ENCODE peak calls at places on chromosomes 13 and 19, in five cellular contexts. M, A, J, D and O are unnamed samples.

GRCh38 chr19:7917292-7918061 is 2.7 kb upstream of the SNAPC2 start:
- DNase-seq in M (peak), A (peak), J (peak), D (peak), O (no peak)

GRCh38 chr13:68027311-68027710 is 797.2 kb upstream of the PCDH9 start:
- DNase-seq in M (no peak), A (no peak), J (no peak), D (no peak), O (no peak)

GRCh38 chr19:34837262-34837661 is 64.2 kb upstream of the ZNF599 start:
- DNase-seq in M (no peak), A (no peak), J (no peak), D (no peak), O (no peak)

GRCh38 chr13:99971576-99972189 is at the start of gene ZIC5:
- DNase-seq in M (no peak), A (no peak), J (peak), D (peak), O (peak)

GRCh38 chr13:113176292-113176691 is 17.8 kb downstream of the PROZ start:
- DNase-seq in M (no peak), A (no peak), J (no peak), D (no peak), O (no peak)

GRCh38 chr13:100131863-100132574 is 43.1 kb downstream of the PCCA start:
- DNase-seq in M (peak), A (peak), J (no peak), D (no peak), O (no peak)

GRCh38 chr19:35531291-35531690 is 2.0 kb upstream of the GAPDHS start:
- DNase-seq in M (no peak), A (no peak), J (no peak), D (no peak), O (no peak)

GRCh38 chr13:109722068-109722467 is 64.3 kb downstream of the IRS2 start:
- DNase-seq in M (no peak), A (no peak), J (no peak), D (no peak), O (no peak)

GRCh38 chr19:18910010-18910409 is 9.2 kb downstream of the COPE start:
- DNase-seq in M (no peak), A (no peak), J (no peak), D (no peak), O (no peak)

GRCh38 chr13:106329941-106330340 is 205.5 kb downstream of the EFNB2 start:
- DNase-seq in M (no peak), A (no peak), J (no peak), D (no peak), O (no peak)

GRCh38 chr19:55308281-55308680 is 16.9 kb downstream of the TMEM150B start:
- DNase-seq in M (no peak), A (no peak), J (no peak), D (no peak), O (no peak)

GRCh38 chr19:2097330-2098327 is 914 bp downstream of the IZUMO4 start:
- DNase-seq in M (no peak), A (no peak), J (no peak), D (peak), O (no peak)

GRCh38 chr19:7739801-7740659 is 7.3 kb downstream of the CD209 start:
- DNase-seq in M (no peak), A (no peak), J (no peak), D (no peak), O (no peak)

GRCh38 chr19:30567535-30568232 is 195.5 kb downstream of the ZNF536 start:
- DNase-seq in M (no peak), A (no peak), J (no peak), D (no peak), O (no peak)

GRCh38 chr19:3632739-3633558 is 6.4 kb upstream of the CACTIN start:
- DNase-seq in M (no peak), A (no peak), J (no peak), D (no peak), O (no peak)

GRCh38 chr13:95630593-95630992 is 13.9 kb downstream of the DZIP1 start:
- DNase-seq in M (no peak), A (no peak), J (no peak), D (no peak), O (no peak)

GRCh38 chr13:111005808-111006494 is 91.1 kb upstream of the ANKRD10 start:
- DNase-seq in M (no peak), A (no peak), J (no peak), D (no peak), O (no peak)

GRCh38 chr13:19060311-19061002 is 121.2 kb downstream of the TUBA3C start:
- DNase-seq in M (no peak), A (no peak), J (no peak), D (no peak), O (no peak)

GRCh38 chr13:50636007-50636704 is 207.3 kb downstream of the DLEU7 start:
- DNase-seq in M (peak), A (no peak), J (peak), D (peak), O (peak)

GRCh38 chr13:99982741-99983400 is 1.3 kb downstream of the ZIC2 start:
- DNase-seq in M (no peak), A (no peak), J (no peak), D (peak), O (no peak)

GRCh38 chr19:53915000-53915399 is 5.9 kb downstream of the CACNG7 start:
- DNase-seq in M (no peak), A (no peak), J (peak), D (peak), O (no peak)

GRCh38 chr19:18437481-18438330 is at the start of gene ISYNA1:
- DNase-seq in M (peak), A (peak), J (peak), D (peak), O (peak)

GRCh38 chr13:73162912-73163911 is 104.4 kb downstream of the KLF5 start:
- DNase-seq in M (no peak), A (no peak), J (no peak), D (no peak), O (no peak)

DNA sequence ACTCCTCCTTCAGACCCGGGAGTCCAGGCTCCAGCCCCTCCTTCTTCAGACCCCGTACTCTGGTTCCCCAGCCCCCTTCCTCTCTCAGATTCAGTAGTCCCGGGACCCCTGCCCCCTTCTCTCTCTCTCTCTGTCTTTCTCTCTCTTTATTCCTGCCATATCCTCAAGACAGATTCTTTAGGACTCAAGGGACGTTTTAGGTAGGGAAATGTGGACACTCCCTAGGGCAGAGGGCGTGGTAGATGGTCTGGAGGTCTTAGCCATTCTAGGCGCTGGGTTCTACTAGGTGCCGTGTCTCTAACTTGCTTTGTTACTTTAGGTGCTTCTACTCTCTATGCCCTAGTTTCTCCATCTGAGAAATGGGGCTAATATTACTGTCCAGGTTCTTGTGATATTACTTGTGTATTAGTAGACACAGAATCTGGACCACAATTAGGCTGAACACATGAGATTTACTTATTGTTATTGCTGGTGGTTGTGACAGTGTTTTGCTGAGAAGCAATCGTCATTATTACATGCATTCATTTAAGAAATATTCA is 751 bp upstream of the C19orf84 start:
- DNase-seq in M (no peak), A (no peak), J (no peak), D (no peak), O (no peak)
- H2BK120ac ChIP-seq in M (no peak), A (no peak), J (no peak), D (peak), O (no peak)

GRCh38 chr13:33827152-33827551 is 9.2 kb downstream of the RFC3 start:
- DNase-seq in M (no peak), A (no peak), J (no peak), D (no peak), O (no peak)

GRCh38 chr13:33832872-33833271 is 14.9 kb downstream of the RFC3 start:
- DNase-seq in M (no peak), A (no peak), J (no peak), D (no peak), O (no peak)

GRCh38 chr13:33825083-33825482 is 7.1 kb downstream of the RFC3 start:
- DNase-seq in M (no peak), A (no peak), J (no peak), D (no peak), O (no peak)

GRCh38 chr13:33828431-33829129 is 10.6 kb downstream of the RFC3 start:
- DNase-seq in M (no peak), A (no peak), J (no peak), D (no peak), O (no peak)
- H3K4me2 ChIP-seq in M (no peak), A (no peak), J (no peak), D (no peak), O (no peak)

GRCh38 chr19:43505186-43505456 is 575 bp upstream of the PHLDB3 start:
- DNase-seq in M (no peak), A (no peak), J (no peak), D (no peak), O (no peak)
- H2BK12ac ChIP-seq in M (peak), A (no peak), J (no peak), D (no peak), O (no peak)

GRCh38 chr19:16383584-16384161 is 59.0 kb downstream of the KLF2 start:
- DNase-seq in M (no peak), A (no peak), J (no peak), D (no peak), O (no peak)

GRCh38 chr19:16380943-16381755 is 56.5 kb downstream of the KLF2 start:
- DNase-seq in M (no peak), A (no peak), J (no peak), D (no peak), O (no peak)

GRCh38 chr19:16384688-16385087 is 60.1 kb downstream of the KLF2 start:
- DNase-seq in M (no peak), A (no peak), J (no peak), D (no peak), O (no peak)

GRCh38 chr19:16381756-16382401 is 57.3 kb downstream of the KLF2 start:
- DNase-seq in M (no peak), A (no peak), J (no peak), D (no peak), O (no peak)

GRCh38 chr19:16382775-16383543 is 58.3 kb downstream of the KLF2 start:
- DNase-seq in M (peak), A (peak), J (peak), D (peak), O (peak)
- H2BK120ac ChIP-seq in M (no peak), A (no peak), J (no peak), D (no peak), O (no peak)

DNA sequence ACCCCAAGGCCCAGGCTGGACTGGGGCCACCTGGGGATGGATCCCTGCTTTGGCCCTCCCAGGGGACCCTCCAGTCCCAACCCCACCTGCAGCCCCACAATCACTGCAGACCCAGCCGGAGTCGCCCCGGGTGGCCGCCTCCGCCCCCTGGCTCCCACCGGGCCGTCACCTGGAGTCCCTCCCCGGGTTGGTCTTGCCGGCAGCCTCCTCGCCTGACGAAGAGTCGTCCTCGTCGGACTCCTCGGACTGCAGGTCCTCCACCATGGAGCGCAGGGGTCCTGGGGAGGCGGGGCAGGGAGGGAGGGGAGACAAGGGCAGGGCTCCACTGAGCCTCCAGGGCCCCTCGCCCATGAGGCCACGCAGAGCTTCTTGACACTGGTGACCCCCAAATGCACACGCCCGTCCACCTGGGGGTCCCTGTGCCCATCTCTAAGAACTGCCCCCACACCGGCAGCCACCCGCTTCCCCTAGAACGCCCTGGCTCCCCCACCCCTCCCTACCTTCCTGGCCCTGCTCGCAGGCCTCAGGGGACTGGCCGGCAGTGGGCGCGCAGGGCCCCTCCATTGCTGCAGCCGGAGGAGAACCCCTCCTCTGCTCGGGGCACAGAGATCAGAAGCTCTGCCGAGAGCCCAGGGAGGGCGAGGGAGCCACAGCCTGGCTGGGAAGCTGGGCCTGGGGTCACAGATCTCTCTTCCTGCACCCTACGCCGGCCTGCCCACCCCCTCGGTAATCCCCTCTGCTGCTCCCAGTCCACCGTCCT is 63.4 kb downstream of the MLLT1 start:
- DNase-seq in M (no peak), A (no peak), J (no peak), D (no peak), O (no peak)
- H3K4me2 ChIP-seq in M (peak), A (no peak), J (no peak), D (peak), O (peak)